ENCODE peak calls at places on chromosomes 13 and 19, in nine cellular contexts. One of them, this sample, is unnamed. For H3K4me1, the result is how much of the 10 kb centered on the place peaks cover.

GRCh38 chr13:39505151-39505550 is 97.8 kb downstream of the LHFPL6 start:
- DNase-seq in lower lobe of right lung: no peak
- DNase-seq in IMR-90: no peak
- DNase-seq in sigmoid colon: no peak
- DNase-seq in PC-3: no peak
- DNase-seq in A549: no peak
- DNase-seq in neuronal stem cell: no peak
- DNase-seq in lung: no peak
- DNase-seq in left ventricle myocardium inferior: no peak
- DNase-seq in this sample: no peak

GRCh38 chr19:29878973-29879654 is 62.9 kb upstream of the URI1 start:
- DNase-seq in lower lobe of right lung: no peak
- DNase-seq in IMR-90: peak
- DNase-seq in sigmoid colon: no peak
- DNase-seq in PC-3: peak
- DNase-seq in A549: peak
- DNase-seq in neuronal stem cell: no peak
- DNase-seq in lung: no peak
- DNase-seq in left ventricle myocardium inferior: no peak
- DNase-seq in this sample: no peak

GRCh38 chr19:50835785-50836542 is 2.6 kb upstream of the KLK15 start:
- DNase-seq in lower lobe of right lung: peak
- DNase-seq in IMR-90: peak
- DNase-seq in sigmoid colon: peak
- DNase-seq in PC-3: peak
- DNase-seq in A549: peak
- DNase-seq in neuronal stem cell: peak
- DNase-seq in lung: peak
- DNase-seq in left ventricle myocardium inferior: peak
- DNase-seq in this sample: peak

GRCh38 chr19:16325161-16325527 is 518 bp downstream of the KLF2 start:
- DNase-seq in lower lobe of right lung: peak
- DNase-seq in IMR-90: no peak
- DNase-seq in sigmoid colon: peak
- DNase-seq in PC-3: no peak
- DNase-seq in A549: peak
- DNase-seq in neuronal stem cell: peak
- DNase-seq in lung: peak
- DNase-seq in left ventricle myocardium inferior: peak
- DNase-seq in this sample: no peak

GRCh38 chr19:771332-771785 is 20.4 kb downstream of the MISP start:
- DNase-seq in lower lobe of right lung: no peak
- DNase-seq in IMR-90: peak
- DNase-seq in sigmoid colon: no peak
- DNase-seq in PC-3: peak
- DNase-seq in A549: peak
- DNase-seq in neuronal stem cell: no peak
- DNase-seq in lung: no peak
- DNase-seq in left ventricle myocardium inferior: no peak
- DNase-seq in this sample: no peak

GRCh38 chr13:32425158-32425557 is 2.8 kb downstream of the N4BP2L1 start:
- DNase-seq in lower lobe of right lung: no peak
- DNase-seq in IMR-90: no peak
- DNase-seq in sigmoid colon: no peak
- DNase-seq in PC-3: no peak
- DNase-seq in A549: no peak
- DNase-seq in neuronal stem cell: no peak
- DNase-seq in lung: no peak
- DNase-seq in left ventricle myocardium inferior: no peak
- DNase-seq in this sample: no peak

GRCh38 chr19:18379803-18380747 is 5.9 kb upstream of the GDF15 start:
- DNase-seq in lower lobe of right lung: peak
- DNase-seq in IMR-90: peak
- DNase-seq in sigmoid colon: peak
- DNase-seq in PC-3: peak
- DNase-seq in A549: peak
- DNase-seq in neuronal stem cell: no peak
- DNase-seq in lung: peak
- DNase-seq in left ventricle myocardium inferior: peak
- DNase-seq in this sample: no peak

GRCh38 chr13:92838786-92839185 is 387.8 kb upstream of the GPC6 start:
- DNase-seq in lower lobe of right lung: no peak
- DNase-seq in IMR-90: peak
- DNase-seq in sigmoid colon: no peak
- DNase-seq in PC-3: peak
- DNase-seq in A549: peak
- DNase-seq in neuronal stem cell: no peak
- DNase-seq in lung: no peak
- DNase-seq in left ventricle myocardium inferior: no peak
- DNase-seq in this sample: no peak

GRCh38 chr13:83895994-83896580 is 13.8 kb upstream of the SLITRK1 start:
- DNase-seq in lower lobe of right lung: no peak
- DNase-seq in IMR-90: peak
- DNase-seq in sigmoid colon: no peak
- DNase-seq in PC-3: peak
- DNase-seq in A549: no peak
- DNase-seq in neuronal stem cell: no peak
- DNase-seq in lung: no peak
- DNase-seq in left ventricle myocardium inferior: no peak
- DNase-seq in this sample: no peak

GRCh38 chr13:34467450-34468083 is 474.5 kb upstream of the NBEA start:
- DNase-seq in lower lobe of right lung: no peak
- DNase-seq in IMR-90: no peak
- DNase-seq in sigmoid colon: no peak
- DNase-seq in PC-3: no peak
- DNase-seq in A549: no peak
- DNase-seq in neuronal stem cell: no peak
- DNase-seq in lung: no peak
- DNase-seq in left ventricle myocardium inferior: no peak
- DNase-seq in this sample: no peak
- H3K4me1 ChIP-seq in lower lobe of right lung: under half
- H3K4me1 ChIP-seq in IMR-90: under half
- H3K4me1 ChIP-seq in sigmoid colon: under half
- H3K4me1 ChIP-seq in PC-3: half or more
- H3K4me1 ChIP-seq in A549: under half
- H3K4me1 ChIP-seq in neuronal stem cell: under half
- H3K4me1 ChIP-seq in lung: under half
- H3K4me1 ChIP-seq in left ventricle myocardium inferior: under half
- H3K4me1 ChIP-seq in this sample: under half

GRCh38 chr19:43779820-43780219 is 953 bp downstream of the KCNN4 start:
- DNase-seq in lower lobe of right lung: no peak
- DNase-seq in IMR-90: no peak
- DNase-seq in sigmoid colon: no peak
- DNase-seq in PC-3: peak
- DNase-seq in A549: peak
- DNase-seq in neuronal stem cell: no peak
- DNase-seq in lung: no peak
- DNase-seq in left ventricle myocardium inferior: no peak
- DNase-seq in this sample: no peak

GRCh38 chr19:43779147-43779819 is 1.5 kb downstream of the KCNN4 start:
- DNase-seq in lower lobe of right lung: peak
- DNase-seq in IMR-90: no peak
- DNase-seq in sigmoid colon: no peak
- DNase-seq in PC-3: no peak
- DNase-seq in A549: no peak
- DNase-seq in neuronal stem cell: no peak
- DNase-seq in lung: no peak
- DNase-seq in left ventricle myocardium inferior: peak
- DNase-seq in this sample: no peak

GRCh38 chr19:43781630-43782310 is 997 bp upstream of the KCNN4 start:
- DNase-seq in lower lobe of right lung: no peak
- DNase-seq in IMR-90: no peak
- DNase-seq in sigmoid colon: no peak
- DNase-seq in PC-3: peak
- DNase-seq in A549: no peak
- DNase-seq in neuronal stem cell: no peak
- DNase-seq in lung: no peak
- DNase-seq in left ventricle myocardium inferior: no peak
- DNase-seq in this sample: peak

GRCh38 chr19:43782311-43782660 is 1.5 kb upstream of the KCNN4 start:
- DNase-seq in lower lobe of right lung: no peak
- DNase-seq in IMR-90: no peak
- DNase-seq in sigmoid colon: no peak
- DNase-seq in PC-3: no peak
- DNase-seq in A549: no peak
- DNase-seq in neuronal stem cell: no peak
- DNase-seq in lung: no peak
- DNase-seq in left ventricle myocardium inferior: no peak
- DNase-seq in this sample: no peak

DNA sequence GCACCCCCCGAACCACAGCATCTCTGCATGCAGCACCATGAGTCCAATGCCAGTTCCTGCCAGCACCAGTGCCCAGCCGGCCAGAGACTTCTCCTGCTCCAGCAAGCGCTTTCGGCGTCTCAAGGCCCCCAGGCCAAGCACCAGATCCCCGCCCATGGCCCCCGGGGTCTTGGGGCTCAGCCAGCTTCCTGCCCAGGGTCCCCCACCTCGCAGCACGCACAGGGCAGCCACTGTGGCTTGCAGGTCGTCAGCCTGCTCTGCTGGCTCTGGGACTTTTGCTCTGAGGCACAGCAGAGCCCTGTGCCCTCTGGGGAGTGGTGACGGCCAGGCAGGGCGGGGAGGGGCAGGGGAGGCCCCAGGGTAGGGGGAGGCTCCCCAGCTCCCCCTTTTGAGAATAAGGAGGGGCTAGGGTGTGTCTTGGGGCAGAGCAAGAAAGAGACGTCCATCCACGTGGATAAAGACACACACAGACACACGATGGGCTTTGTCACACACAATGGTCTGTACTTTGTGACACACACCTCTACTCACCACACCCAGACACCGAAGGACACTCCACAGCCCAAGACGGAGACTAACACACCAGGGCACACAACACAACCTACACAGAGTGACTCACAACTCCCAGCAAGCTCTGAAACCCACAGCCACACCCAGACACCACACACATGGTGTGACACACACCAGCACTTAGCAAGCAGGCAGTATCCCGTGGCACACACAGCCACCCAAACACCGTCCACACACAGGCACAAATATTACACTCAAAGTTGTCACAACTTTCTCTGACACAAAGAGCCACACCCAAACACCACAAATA is at the start of gene KCNN4:
- DNase-seq in lower lobe of right lung: no peak
- DNase-seq in IMR-90: peak
- DNase-seq in sigmoid colon: no peak
- DNase-seq in PC-3: peak
- DNase-seq in A549: peak
- DNase-seq in neuronal stem cell: no peak
- DNase-seq in lung: no peak
- DNase-seq in left ventricle myocardium inferior: no peak
- DNase-seq in this sample: peak
- H3K4me3 ChIP-seq in lower lobe of right lung: peak
- H3K4me3 ChIP-seq in IMR-90: no peak
- H3K4me3 ChIP-seq in sigmoid colon: peak
- H3K4me3 ChIP-seq in PC-3: peak
- H3K4me3 ChIP-seq in A549: peak
- H3K4me3 ChIP-seq in neuronal stem cell: no peak
- H3K4me3 ChIP-seq in lung: no peak
- H3K4me3 ChIP-seq in left ventricle myocardium inferior: no peak
- H3K4me3 ChIP-seq in this sample: peak

GRCh38 chr13:101982903-101983302 is 418.9 kb downstream of the FGF14 start:
- DNase-seq in lower lobe of right lung: no peak
- DNase-seq in IMR-90: no peak
- DNase-seq in sigmoid colon: no peak
- DNase-seq in PC-3: no peak
- DNase-seq in A549: no peak
- DNase-seq in neuronal stem cell: no peak
- DNase-seq in lung: no peak
- DNase-seq in left ventricle myocardium inferior: no peak
- DNase-seq in this sample: no peak
- H3K27ac ChIP-seq in lower lobe of right lung: no peak
- H3K27ac ChIP-seq in IMR-90: no peak
- H3K27ac ChIP-seq in sigmoid colon: no peak
- H3K27ac ChIP-seq in PC-3: no peak
- H3K27ac ChIP-seq in A549: no peak
- H3K27ac ChIP-seq in neuronal stem cell: no peak
- H3K27ac ChIP-seq in lung: no peak
- H3K27ac ChIP-seq in left ventricle myocardium inferior: peak
- H3K27ac ChIP-seq in this sample: no peak

GRCh38 chr13:25929816-25930215 is 122.0 kb downstream of the SHISA2 start:
- DNase-seq in lower lobe of right lung: no peak
- DNase-seq in IMR-90: no peak
- DNase-seq in sigmoid colon: no peak
- DNase-seq in PC-3: no peak
- DNase-seq in A549: no peak
- DNase-seq in neuronal stem cell: no peak
- DNase-seq in lung: no peak
- DNase-seq in left ventricle myocardium inferior: no peak
- DNase-seq in this sample: no peak

GRCh38 chr13:25933520-25933919 is 118.3 kb downstream of the SHISA2 start:
- DNase-seq in lower lobe of right lung: no peak
- DNase-seq in IMR-90: no peak
- DNase-seq in sigmoid colon: no peak
- DNase-seq in PC-3: no peak
- DNase-seq in A549: no peak
- DNase-seq in neuronal stem cell: no peak
- DNase-seq in lung: no peak
- DNase-seq in left ventricle myocardium inferior: no peak
- DNase-seq in this sample: no peak

GRCh38 chr13:25934127-25934526 is 117.7 kb downstream of the SHISA2 start:
- DNase-seq in lower lobe of right lung: no peak
- DNase-seq in IMR-90: no peak
- DNase-seq in sigmoid colon: no peak
- DNase-seq in PC-3: no peak
- DNase-seq in A549: no peak
- DNase-seq in neuronal stem cell: no peak
- DNase-seq in lung: no peak
- DNase-seq in left ventricle myocardium inferior: no peak
- DNase-seq in this sample: no peak

GRCh38 chr13:25930655-25931054 is 121.2 kb downstream of the SHISA2 start:
- DNase-seq in lower lobe of right lung: no peak
- DNase-seq in IMR-90: no peak
- DNase-seq in sigmoid colon: no peak
- DNase-seq in PC-3: no peak
- DNase-seq in A549: no peak
- DNase-seq in neuronal stem cell: no peak
- DNase-seq in lung: no peak
- DNase-seq in left ventricle myocardium inferior: no peak
- DNase-seq in this sample: no peak

DNA sequence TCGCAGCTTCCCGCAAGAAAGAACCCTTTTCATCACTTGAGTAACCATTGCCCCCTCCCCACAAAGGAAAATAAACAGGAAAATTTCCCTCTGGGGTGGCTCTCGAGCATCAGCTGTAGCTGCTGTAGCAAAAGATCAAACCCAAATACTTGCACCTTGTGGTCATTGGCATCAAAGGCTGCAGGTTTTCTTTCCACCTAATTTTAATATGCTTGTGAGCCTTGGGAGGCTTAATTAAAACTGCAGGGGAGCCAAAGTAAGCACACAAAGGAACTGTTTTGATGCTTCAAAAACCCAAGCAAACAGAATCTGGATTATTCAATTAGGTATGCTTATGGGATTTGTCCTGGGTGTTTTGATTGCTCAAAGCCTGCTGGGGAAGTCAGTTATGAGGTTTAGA is 119.5 kb downstream of the SHISA2 start:
- DNase-seq in lower lobe of right lung: no peak
- DNase-seq in IMR-90: no peak
- DNase-seq in sigmoid colon: no peak
- DNase-seq in PC-3: no peak
- DNase-seq in A549: no peak
- DNase-seq in neuronal stem cell: no peak
- DNase-seq in lung: no peak
- DNase-seq in left ventricle myocardium inferior: no peak
- DNase-seq in this sample: no peak
- H3K4me1 ChIP-seq in lower lobe of right lung: under half
- H3K4me1 ChIP-seq in IMR-90: under half
- H3K4me1 ChIP-seq in sigmoid colon: under half
- H3K4me1 ChIP-seq in PC-3: under half
- H3K4me1 ChIP-seq in A549: under half
- H3K4me1 ChIP-seq in neuronal stem cell: under half
- H3K4me1 ChIP-seq in lung: under half
- H3K4me1 ChIP-seq in left ventricle myocardium inferior: under half
- H3K4me1 ChIP-seq in this sample: under half